ENCODE peak calls at places on chromosomes 6 and 20, in ten cellular contexts. K is GM23338, I is amniotic stem cell, L is lung microvascular endothelial cell, Q is substantia nigra, X is HS-5, A is Calu3, N is GM20000, U is HT1080, P is foreskin fibroblast. D is an unnamed sample.

GRCh38 chr6:91822581-91822980 is 1235.7 kb upstream of the MAP3K7 start:
- DNase-seq in K (no peak), I (no peak), L (no peak), Q (no peak), X (peak), A (no peak), N (no peak), U (no peak), P (no peak), D (no peak)

GRCh38 chr6:6730831-6731230 is 142.3 kb downstream of the LY86 start:
- DNase-seq in K (no peak), I (peak), L (peak), Q (no peak), X (peak), A (no peak), N (no peak), U (peak), P (peak), D (peak)

GRCh38 chr6:90716345-90716744 is 129.5 kb upstream of the MAP3K7 start:
- DNase-seq in K (no peak), I (no peak), L (no peak), Q (no peak), X (no peak), A (no peak), N (no peak), U (no peak), P (no peak), D (no peak)

GRCh38 chr20:60467771-60468170 is 509.5 kb downstream of the CDH26 start:
- DNase-seq in K (no peak), I (no peak), L (no peak), Q (no peak), X (no peak), A (no peak), N (no peak), U (no peak), P (no peak), D (no peak)

GRCh38 chr6:125945378-125946141 is 11.0 kb upstream of the HINT3 start:
- DNase-seq in K (no peak), I (no peak), L (peak), Q (no peak), X (no peak), A (no peak), N (no peak), U (no peak), P (no peak), D (no peak)

GRCh38 chr20:1484438-1485120 is 6.6 kb downstream of the SIRPB2 start:
- DNase-seq in K (no peak), I (no peak), L (no peak), Q (no peak), X (no peak), A (no peak), N (no peak), U (peak), P (no peak), D (no peak)

GRCh38 chr20:23013429-23013828 is 21.7 kb upstream of the SSTR4 start:
- DNase-seq in K (no peak), I (no peak), L (peak), Q (no peak), X (no peak), A (no peak), N (no peak), U (no peak), P (no peak), D (no peak)

GRCh38 chr20:19457551-19457950 is 245.1 kb downstream of the SLC24A3 start:
- DNase-seq in K (no peak), I (no peak), L (no peak), Q (no peak), X (no peak), A (no peak), N (no peak), U (no peak), P (no peak), D (no peak)

GRCh38 chr6:132133734-132134490 is 182.7 kb upstream of the CCN2 start:
- DNase-seq in K (peak), I (no peak), L (peak), Q (no peak), X (no peak), A (no peak), N (no peak), U (no peak), P (no peak), D (peak)

GRCh38 chr20:47336013-47336754 is 20.3 kb downstream of the ZMYND8 start:
- DNase-seq in K (no peak), I (no peak), L (no peak), Q (no peak), X (no peak), A (no peak), N (no peak), U (peak), P (peak), D (peak)

GRCh38 chr20:40370800-40371199 is 318.2 kb downstream of the MAFB start:
- DNase-seq in K (no peak), I (no peak), L (no peak), Q (no peak), X (no peak), A (no peak), N (no peak), U (no peak), P (no peak), D (no peak)

GRCh38 chr20:6769953-6770831 is 2.7 kb downstream of the BMP2 start:
- DNase-seq in K (peak), I (no peak), L (peak), Q (no peak), X (no peak), A (peak), N (peak), U (no peak), P (no peak), D (peak)

GRCh38 chr20:34538671-34539123 is 19.8 kb upstream of the MAP1LC3A start:
- DNase-seq in K (peak), I (no peak), L (peak), Q (no peak), X (no peak), A (peak), N (peak), U (no peak), P (peak), D (peak)

GRCh38 chr20:16553161-16553560 is 20.1 kb downstream of the KIF16B start:
- DNase-seq in K (no peak), I (no peak), L (no peak), Q (no peak), X (no peak), A (no peak), N (no peak), U (no peak), P (no peak), D (no peak)

GRCh38 chr6:95410168-95410567 is 167.2 kb upstream of the MANEA start:
- DNase-seq in K (no peak), I (no peak), L (no peak), Q (no peak), X (no peak), A (no peak), N (no peak), U (no peak), P (no peak), D (no peak)

D was measured in sigmoid colon.